ENCODE peak calls at places on chromosomes 2 and 18, in six cellular contexts. R, J, C, P, D and O are unnamed samples.

GRCh38 chr18:76496200-76496890 is 1.3 kb upstream of the ZNF516 start:
- DNase-seq in C (peak; percentile 88), P (no peak), J (peak; percentile 67), R (peak; percentile 84), D (peak; percentile 64), O (peak; percentile 91)

GRCh38 chr2:98126061-98126460 is 39.1 kb downstream of the VWA3B start:
- DNase-seq in D (no peak), P (no peak), J (no peak), C (no peak), R (no peak), O (peak; percentile 12)

GRCh38 chr2:191740016-191740419 is 62.1 kb downstream of the NABP1 start:
- DNase-seq in R (no peak), D (no peak), P (no peak), J (no peak), C (no peak), O (peak; percentile 49)

GRCh38 chr2:238654479-238654878 is 193.4 kb upstream of the TWIST2 start:
- DNase-seq in C (no peak), J (no peak), R (no peak), P (no peak), D (no peak), O (no peak)

GRCh38 chr18:13264986-13265900 is 46.7 kb downstream of the LDLRAD4 start:
- DNase-seq in D (no peak), J (no peak), R (no peak), C (no peak), P (no peak), O (no peak)

GRCh38 chr2:28224648-28225471 is 167.8 kb upstream of the FOSL2 start:
- DNase-seq in J (no peak), R (peak; percentile 24), P (no peak), C (peak; percentile 7), D (no peak), O (peak; percentile 82)

GRCh38 chr2:105553538-105554196 is 154.8 kb upstream of the FHL2 start:
- DNase-seq in D (no peak), C (no peak), J (no peak), R (no peak), P (no peak), O (peak; percentile 31)

GRCh38 chr2:108490506-108491122 is 41.6 kb downstream of the GCC2 start:
- DNase-seq in R (no peak), P (no peak), J (no peak), C (no peak), D (no peak), O (no peak)

GRCh38 chr2:27993950-27994728 is 103.6 kb downstream of the BABAM2 start:
- DNase-seq in J (no peak), C (no peak), D (no peak), P (no peak), R (no peak), O (no peak)

GRCh38 chr2:83113953-83114352 is 1345.1 kb downstream of the SUCLG1 start:
- DNase-seq in C (no peak), R (no peak), J (no peak), P (no peak), D (no peak), O (no peak)

GRCh38 chr2:135916232-135916631 is 40.0 kb upstream of the MCM6 start:
- DNase-seq in J (peak; percentile 20), P (peak; percentile 13), C (peak; percentile 20), R (peak; percentile 29), D (peak; percentile 69), O (peak; percentile 51)

GRCh38 chr2:174786066-174786725 is 21.9 kb upstream of the CHRNA1 start:
- DNase-seq in D (no peak), P (no peak), R (no peak), C (no peak), J (no peak), O (peak; percentile 89)

GRCh38 chr2:206274434-206275273 is at the start of gene ZDBF2:
- DNase-seq in J (peak; percentile 88), R (peak; percentile 78), P (no peak), D (peak; percentile 69), C (peak; percentile 89), O (peak; percentile 81)

GRCh38 chr2:32977228-32977758 is 30.5 kb downstream of the LTBP1 start:
- DNase-seq in D (no peak), P (peak; percentile 26), R (peak; percentile 42), J (no peak), C (no peak), O (peak; percentile 28)

GRCh38 chr18:23629444-23629946 is 33.2 kb downstream of the ANKRD29 start:
- DNase-seq in R (peak; percentile 59), P (no peak), J (no peak), D (no peak), C (no peak), O (no peak)

GRCh38 chr2:1688161-1688560 is 56.2 kb downstream of the PXDN start:
- DNase-seq in R (no peak), J (no peak), C (no peak), D (no peak), P (no peak), O (no peak)

GRCh38 chr2:119387381-119388129 is 20.8 kb downstream of the DBI start:
- DNase-seq in P (no peak), D (no peak), C (no peak), J (peak; percentile 22), R (peak; percentile 34), O (peak; percentile 87)

GRCh38 chr18:49949991-49950395 is 136.7 kb upstream of the ACAA2 start:
- DNase-seq in C (no peak), R (no peak), J (no peak), P (no peak), D (no peak), O (no peak)

GRCh38 chr2:8044046-8044594 is 637.7 kb upstream of the ID2 start:
- DNase-seq in C (no peak), D (no peak), P (no peak), R (no peak), J (no peak), O (no peak)

GRCh38 chr18:76494181-76494540 is 881 bp downstream of the ZNF516 start:
- DNase-seq in D (peak; percentile 37), C (peak; percentile 79), P (no peak), R (peak; percentile 70), J (peak; percentile 57), O (peak; percentile 67)

GRCh38 chr18:44685296-44685695 is 4.6 kb downstream of the SETBP1 start:
- DNase-seq in D (no peak), P (no peak), J (no peak), C (no peak), R (no peak), O (no peak)

GRCh38 chr2:175168564-175168945 is 552 bp upstream of the ATF2 start:
- DNase-seq in P (no peak), C (no peak), R (no peak), J (no peak), D (no peak), O (no peak)

GRCh38 chr2:210955591-210955990 is 399.2 kb downstream of the CPS1 start:
- DNase-seq in R (peak; percentile 9), D (no peak), J (no peak), P (peak; percentile 15), C (no peak), O (peak; percentile 53)

GRCh38 chr2:210954508-210954907 is 398.1 kb downstream of the CPS1 start:
- DNase-seq in C (no peak), J (peak; percentile 75), R (no peak), D (no peak), P (no peak), O (no peak)

GRCh38 chr2:210961249-210961648 is 404.9 kb downstream of the CPS1 start:
- DNase-seq in D (no peak), C (no peak), J (no peak), R (no peak), P (no peak), O (no peak)

GRCh38 chr2:210956101-210956500 is 399.7 kb downstream of the CPS1 start:
- DNase-seq in C (no peak), R (no peak), J (no peak), P (no peak), D (no peak), O (no peak)
- H3K4me3 ChIP-seq in C (no peak overlapping the region), R (no peak overlapping the region), J (no peak overlapping the region), P (no peak overlapping the region), D (no peak overlapping the region), O (no peak overlapping the region)

GRCh38 chr2:96116424-96116878 is at the start of gene ADRA2B:
- DNase-seq in R (peak; percentile 91), P (peak; percentile 47), D (peak; percentile 44), J (peak; percentile 82), C (peak; percentile 91), O (peak; percentile 45)

GRCh38 chr2:96118698-96119388 is 2.5 kb upstream of the ADRA2B start:
- DNase-seq in R (no peak), P (no peak), D (no peak), C (no peak), J (no peak), O (no peak)

GRCh38 chr2:96115631-96116423 is 544 bp downstream of the ADRA2B start:
- DNase-seq in J (no peak), P (no peak), R (no peak), C (no peak), D (no peak), O (no peak)

GRCh38 chr2:96117701-96118588 is 1.6 kb upstream of the ADRA2B start:
- DNase-seq in P (no peak), D (peak; percentile 33), J (peak; percentile 66), R (peak; percentile 36), C (peak; percentile 25), O (no peak)

GRCh38 chr2:96116879-96117533 is 635 bp upstream of the ADRA2B start:
- DNase-seq in C (peak; percentile 88), R (peak; percentile 86), P (no peak), J (peak; percentile 97), D (peak; percentile 70), O (peak; percentile 73)
- TF ChIP-seq EZH2phosphoT487 in C (no peak), R (no peak), P (no peak), J (no peak), D (no peak), O (no peak)

GRCh38 chr18:11274144-11274762 is 124.9 kb upstream of the PIEZO2 start:
- DNase-seq in R (peak; percentile 28), P (no peak), J (no peak), D (no peak), C (no peak), O (no peak)

GRCh38 chr18:11272516-11272915 is 123.1 kb upstream of the PIEZO2 start:
- DNase-seq in D (no peak), C (no peak), P (no peak), J (no peak), R (no peak), O (no peak)

GRCh38 chr18:11268691-11269686 is 119.6 kb upstream of the PIEZO2 start:
- DNase-seq in J (no peak), R (peak; percentile 27), P (no peak), D (no peak), C (peak; percentile 20), O (peak; percentile 45)
- H3K4me3 ChIP-seq in J (no peak overlapping the region), R (no peak overlapping the region), P (no peak overlapping the region), D (no peak overlapping the region), C (no peak overlapping the region), O (peak overlapping the region; percentile 15)

GRCh38 chr2:68436270-68436669 is 30.8 kb downstream of the FBXO48 start:
- DNase-seq in J (no peak), C (no peak), D (no peak), R (no peak), P (no peak), O (peak; percentile 28)

GRCh38 chr2:68447118-68447517 is 20.0 kb downstream of the FBXO48 start:
- DNase-seq in J (no peak), C (no peak), D (no peak), P (no peak), R (no peak), O (no peak)

GRCh38 chr2:68441179-68441993 is 25.7 kb downstream of the FBXO48 start:
- DNase-seq in D (peak; percentile 99), C (peak; percentile 95), J (peak; percentile 72), P (peak; percentile 82), R (peak; percentile 92), O (peak; percentile 93)

GRCh38 chr2:68438455-68439303 is 28.4 kb downstream of the FBXO48 start:
- DNase-seq in C (no peak), P (no peak), D (no peak), J (no peak), R (no peak), O (no peak)

GRCh38 chr2:68441994-68442322 is 25.1 kb downstream of the FBXO48 start:
- DNase-seq in J (no peak), D (no peak), R (no peak), P (no peak), C (no peak), O (no peak)
- TF ChIP-seq EZH2phosphoT487 in J (no peak), D (no peak), R (no peak), P (no peak), C (no peak), O (no peak)